ENCODE peak calls at places on chromosome 9, in five cellular contexts. Q is activated naive CD8-positive, alpha-beta T cell treated with anti-CD3 and anti-CD28 coated beads, Interleukin-2, amount 50 U/mL, for 24 hours; D is heart right ventricle; A is natural killer cell; P is CD8-positive, alpha-beta T cell. G is an unnamed sample.
A peak's percentile ranks its signal among the peaks of the same experiment; 100 is the strongest.

GRCh38 chr9:31908891-31909480 is 475.5 kb upstream of the ACO1 start:
- ATAC-seq in A (no peak), P (no peak), D (no peak), Q (no peak), G (no peak)

GRCh38 chr9:83027153-83027867 is 35.6 kb downstream of the RASEF start:
- ATAC-seq in D (no peak), Q (no peak), P (no peak), A (no peak), G (no peak)

GRCh38 chr9:92265159-92265558 is 28.3 kb downstream of the IARS1 start:
- ATAC-seq in A (no peak), P (no peak), D (no peak), Q (no peak), G (no peak)

GRCh38 chr9:2427016-2427891 is 194.3 kb upstream of the VLDLR start:
- ATAC-seq in A (no peak), D (peak; percentile 73), P (no peak), Q (no peak), G (no peak)

GRCh38 chr9:134985451-134985850 is 67.7 kb upstream of the FCN1 start:
- ATAC-seq in Q (no peak), D (no peak), A (no peak), P (no peak), G (no peak)

GRCh38 chr9:137825324-137825991 is 52.1 kb upstream of the CACNA1B start:
- ATAC-seq in A (no peak), Q (no peak), D (no peak), P (no peak), G (no peak)

GRCh38 chr9:97660345-97660744 is 26.7 kb downstream of the NCBP1 start:
- ATAC-seq in Q (no peak), P (no peak), D (no peak), A (no peak), G (no peak)

GRCh38 chr9:130918870-130919558 is 20.0 kb downstream of the FIBCD1 start:
- ATAC-seq in P (no peak), Q (no peak), D (peak; percentile 32), A (no peak), G (no peak)

GRCh38 chr9:113742878-113743277 is 133.2 kb upstream of the ZNF618 start:
- ATAC-seq in D (no peak), A (no peak), Q (no peak), P (no peak), G (no peak)

GRCh38 chr9:108015690-108016089 is 526.1 kb upstream of the KLF4 start:
- ATAC-seq in Q (no peak), P (no peak), D (no peak), A (no peak), G (no peak)

GRCh38 chr9:121670447-121670846 is 19.0 kb downstream of the DAB2IP start:
- ATAC-seq in P (no peak), A (no peak), D (peak; percentile 62), Q (no peak), G (no peak)

GRCh38 chr9:20569525-20569924 is 52.8 kb downstream of the MLLT3 start:
- ATAC-seq in Q (no peak), D (no peak), P (no peak), A (no peak), G (no peak)

GRCh38 chr9:38622083-38622674 is 1.8 kb upstream of the ANKRD18A start:
- ATAC-seq in D (peak; percentile 19), A (no peak), Q (no peak), P (no peak), G (no peak)

GRCh38 chr9:96441798-96442445 is 8.0 kb upstream of the HABP4 start:
- ATAC-seq in A (no peak), P (peak; percentile 44), Q (no peak), D (no peak), G (no peak)

GRCh38 chr9:69622664-69623063 is 49.5 kb downstream of the APBA1 start:
- ATAC-seq in Q (no peak), A (no peak), D (no peak), P (no peak), G (no peak)

GRCh38 chr9:127392166-127392565 is 4.8 kb upstream of the SLC2A8 start:
- ATAC-seq in P (no peak), A (no peak), Q (no peak), D (no peak), G (no peak)

GRCh38 chr9:27595733-27596132 is 22.5 kb upstream of the C9orf72 start:
- ATAC-seq in P (no peak), Q (no peak), A (no peak), D (no peak), G (no peak)

GRCh38 chr9:37751186-37751585 is 2.4 kb upstream of the TRMT10B start:
- ATAC-seq in P (no peak), A (no peak), Q (no peak), D (no peak), G (no peak)

GRCh38 chr9:35490155-35490909 is 421 bp downstream of the RUSC2 start:
- ATAC-seq in Q (peak; percentile 15), P (no peak), D (peak; percentile 57), A (peak; percentile 5), G (no peak)

GRCh38 chr9:92406506-92406905 is 2.1 kb upstream of the OGN start:
- ATAC-seq in D (peak; percentile 79), Q (peak; percentile 67), P (peak; percentile 90), A (peak; percentile 98), G (peak; percentile 54)

GRCh38 chr9:81737871-81738507 is 48.6 kb upstream of the TLE1 start:
- ATAC-seq in D (peak; percentile 83), P (no peak), Q (no peak), A (no peak), G (no peak)

GRCh38 chr9:136587944-136588662 is 42.3 kb upstream of the NOTCH1 start:
- ATAC-seq in Q (no peak), A (no peak), D (no peak), P (peak; percentile 48), G (no peak)

G was measured in activated CD4-positive, CD25-positive, alpha-beta regulatory T cell treated with anti-CD3 and anti-CD28 coated beads, Interleukin-2, amount 50 U/mL, for 24 hours.